ENCODE peak calls at places on chromosomes 16 and 17, in four cellular contexts. T is lower lobe of right lung, U is nephron progenitor cell, R is ACHN. D is an unnamed sample.

GRCh38 chr16:79172306-79172705 is 428.2 kb downstream of the MAF start:
- DNase-seq in T (no peak), U (no peak), R (no peak), D (no peak)

GRCh38 chr17:33229499-33229898 is 63.6 kb downstream of the ASIC2 start:
- DNase-seq in T (no peak), U (no peak), R (no peak), D (no peak)

GRCh38 chr17:49496183-49496865 is 1.2 kb downstream of the NGFR start:
- DNase-seq in T (peak; percentile 83), U (peak; percentile 96), R (peak; percentile 67), D (no peak)

GRCh38 chr17:74037320-74037719 is 166.2 kb upstream of the RPL38 start:
- DNase-seq in T (no peak), U (peak; percentile 28), R (peak; percentile 5), D (no peak)

GRCh38 chr16:87072101-87072500 is 245.1 kb downstream of the C16orf95 start:
- DNase-seq in T (no peak), U (no peak), R (no peak), D (no peak)

GRCh38 chr17:3447625-3448024 is 14.0 kb upstream of the OR1E2 start:
- DNase-seq in T (no peak), U (no peak), R (peak; percentile 2), D (no peak)

GRCh38 chr16:77470851-77471250 is 36.0 kb upstream of the ADAMTS18 start:
- DNase-seq in T (no peak), U (no peak), R (no peak), D (no peak)

GRCh38 chr17:43832976-43833829 is at the start of gene MPP3:
- DNase-seq in T (peak; percentile 78), U (peak; percentile 79), R (peak; percentile 90), D (peak; percentile 84)

GRCh38 chr17:35127751-35128514 is 6.5 kb downstream of the FNDC8 start:
- DNase-seq in T (no peak), U (no peak), R (no peak), D (no peak)

GRCh38 chr17:74569392-74570003 is 2.2 kb upstream of the CD300H start:
- DNase-seq in T (peak; percentile 73), U (no peak), R (peak; percentile 100), D (peak; percentile 45)

GRCh38 chr16:11253009-11253994 is 2.7 kb downstream of the SOCS1 start:
- DNase-seq in T (no peak), U (no peak), R (no peak), D (no peak)

GRCh38 chr16:76946879-76947278 is 244.1 kb upstream of the MON1B start:
- DNase-seq in T (no peak), U (no peak), R (peak; percentile 81), D (peak; percentile 16)

GRCh38 chr16:85357924-85358505 is 245.7 kb upstream of the CIBAR2 start:
- DNase-seq in T (no peak), U (no peak), R (no peak), D (no peak)

GRCh38 chr17:57145347-57145746 is 60.3 kb downstream of the AKAP1 start:
- DNase-seq in T (no peak), U (no peak), R (no peak), D (no peak)

D was measured in LoVo.